ENCODE peak calls at places on chromosome 6, in eight cellular contexts. One of them, this sample, is unnamed.

GRCh38 chr6:45327956-45328522 is at the start of gene RUNX2:
- DNase-seq in AG04450: peak
- DNase-seq in H9: peak
- DNase-seq in effector memory CD8-positive, alpha-beta T cell: no peak
- DNase-seq in kidney glomerular epithelial cell: no peak
- DNase-seq in A673: peak
- DNase-seq in stomach: no peak
- DNase-seq in cardiac muscle cell: peak
- DNase-seq in this sample: no peak

GRCh38 chr6:137728386-137729349 is 138.4 kb upstream of the TNFAIP3 start:
- DNase-seq in AG04450: peak
- DNase-seq in cardiac muscle cell: no peak
- DNase-seq in A673: no peak
- DNase-seq in stomach: no peak
- DNase-seq in kidney glomerular epithelial cell: peak
- DNase-seq in effector memory CD8-positive, alpha-beta T cell: no peak
- DNase-seq in H9: no peak
- DNase-seq in this sample: peak

GRCh38 chr6:34370371-34370770 is 22.1 kb downstream of the NUDT3 start:
- DNase-seq in AG04450: no peak
- DNase-seq in stomach: no peak
- DNase-seq in H9: no peak
- DNase-seq in kidney glomerular epithelial cell: no peak
- DNase-seq in effector memory CD8-positive, alpha-beta T cell: no peak
- DNase-seq in cardiac muscle cell: no peak
- DNase-seq in A673: no peak
- DNase-seq in this sample: no peak

GRCh38 chr6:124073820-124074587 is 270.3 kb downstream of the NKAIN2 start:
- DNase-seq in H9: no peak
- DNase-seq in AG04450: no peak
- DNase-seq in stomach: no peak
- DNase-seq in effector memory CD8-positive, alpha-beta T cell: no peak
- DNase-seq in cardiac muscle cell: no peak
- DNase-seq in kidney glomerular epithelial cell: no peak
- DNase-seq in A673: no peak
- DNase-seq in this sample: no peak

GRCh38 chr6:53917464-53917842 is 122.6 kb downstream of the LRRC1 start:
- DNase-seq in effector memory CD8-positive, alpha-beta T cell: no peak
- DNase-seq in AG04450: no peak
- DNase-seq in cardiac muscle cell: no peak
- DNase-seq in kidney glomerular epithelial cell: no peak
- DNase-seq in H9: no peak
- DNase-seq in stomach: no peak
- DNase-seq in A673: no peak
- DNase-seq in this sample: no peak

GRCh38 chr6:111696814-111697213 is 91.1 kb upstream of the TRAF3IP2 start:
- DNase-seq in kidney glomerular epithelial cell: no peak
- DNase-seq in effector memory CD8-positive, alpha-beta T cell: no peak
- DNase-seq in AG04450: no peak
- DNase-seq in A673: no peak
- DNase-seq in cardiac muscle cell: no peak
- DNase-seq in stomach: peak
- DNase-seq in H9: no peak
- DNase-seq in this sample: no peak

GRCh38 chr6:2460216-2460734 is 214.9 kb upstream of the GMDS start:
- DNase-seq in effector memory CD8-positive, alpha-beta T cell: no peak
- DNase-seq in H9: no peak
- DNase-seq in cardiac muscle cell: no peak
- DNase-seq in stomach: no peak
- DNase-seq in AG04450: no peak
- DNase-seq in A673: no peak
- DNase-seq in kidney glomerular epithelial cell: peak
- DNase-seq in this sample: no peak

GRCh38 chr6:83592770-83593394 is 80.5 kb downstream of the PRSS35 start:
- DNase-seq in H9: peak
- DNase-seq in cardiac muscle cell: peak
- DNase-seq in stomach: no peak
- DNase-seq in effector memory CD8-positive, alpha-beta T cell: no peak
- DNase-seq in AG04450: no peak
- DNase-seq in kidney glomerular epithelial cell: peak
- DNase-seq in A673: peak
- DNase-seq in this sample: peak

GRCh38 chr6:89489078-89489477 is 56.1 kb downstream of the ANKRD6 start:
- DNase-seq in AG04450: no peak
- DNase-seq in A673: no peak
- DNase-seq in effector memory CD8-positive, alpha-beta T cell: no peak
- DNase-seq in kidney glomerular epithelial cell: no peak
- DNase-seq in stomach: no peak
- DNase-seq in H9: no peak
- DNase-seq in cardiac muscle cell: no peak
- DNase-seq in this sample: no peak

GRCh38 chr6:18680842-18681241 is 293.7 kb downstream of the RNF144B start:
- DNase-seq in A673: no peak
- DNase-seq in H9: no peak
- DNase-seq in AG04450: no peak
- DNase-seq in cardiac muscle cell: no peak
- DNase-seq in effector memory CD8-positive, alpha-beta T cell: no peak
- DNase-seq in stomach: no peak
- DNase-seq in kidney glomerular epithelial cell: no peak
- DNase-seq in this sample: peak

GRCh38 chr6:100099189-100100074 is 105.4 kb upstream of the MCHR2 start:
- DNase-seq in stomach: no peak
- DNase-seq in kidney glomerular epithelial cell: peak
- DNase-seq in A673: peak
- DNase-seq in effector memory CD8-positive, alpha-beta T cell: no peak
- DNase-seq in H9: no peak
- DNase-seq in cardiac muscle cell: peak
- DNase-seq in AG04450: no peak
- DNase-seq in this sample: peak

GRCh38 chr6:31707701-31708100 is 1.0 kb downstream of the LY6G6F start:
- DNase-seq in stomach: no peak
- DNase-seq in A673: no peak
- DNase-seq in cardiac muscle cell: no peak
- DNase-seq in kidney glomerular epithelial cell: no peak
- DNase-seq in effector memory CD8-positive, alpha-beta T cell: no peak
- DNase-seq in H9: no peak
- DNase-seq in AG04450: no peak
- DNase-seq in this sample: no peak

GRCh38 chr6:158808918-158809678 is 10.1 kb downstream of the EZR start:
- DNase-seq in stomach: peak
- DNase-seq in AG04450: no peak
- DNase-seq in effector memory CD8-positive, alpha-beta T cell: peak
- DNase-seq in cardiac muscle cell: no peak
- DNase-seq in kidney glomerular epithelial cell: peak
- DNase-seq in H9: no peak
- DNase-seq in A673: no peak
- DNase-seq in this sample: peak

GRCh38 chr6:11414564-11414963 is 123.0 kb upstream of the TMEM170B start:
- DNase-seq in A673: no peak
- DNase-seq in effector memory CD8-positive, alpha-beta T cell: peak
- DNase-seq in stomach: no peak
- DNase-seq in cardiac muscle cell: no peak
- DNase-seq in kidney glomerular epithelial cell: peak
- DNase-seq in AG04450: no peak
- DNase-seq in H9: peak
- DNase-seq in this sample: no peak

GRCh38 chr6:142372348-142372747 is 70.5 kb downstream of the ADGRG6 start:
- DNase-seq in effector memory CD8-positive, alpha-beta T cell: no peak
- DNase-seq in A673: no peak
- DNase-seq in cardiac muscle cell: no peak
- DNase-seq in H9: no peak
- DNase-seq in stomach: no peak
- DNase-seq in AG04450: no peak
- DNase-seq in kidney glomerular epithelial cell: peak
- DNase-seq in this sample: no peak

GRCh38 chr6:10419749-10420545 is 5.1 kb upstream of the TFAP2A start:
- DNase-seq in AG04450: no peak
- DNase-seq in H9: no peak
- DNase-seq in kidney glomerular epithelial cell: no peak
- DNase-seq in stomach: no peak
- DNase-seq in cardiac muscle cell: no peak
- DNase-seq in effector memory CD8-positive, alpha-beta T cell: no peak
- DNase-seq in A673: no peak
- DNase-seq in this sample: no peak

GRCh38 chr6:116969211-116969863 is 92.3 kb downstream of the RFX6 start:
- DNase-seq in kidney glomerular epithelial cell: peak
- DNase-seq in effector memory CD8-positive, alpha-beta T cell: no peak
- DNase-seq in cardiac muscle cell: peak
- DNase-seq in AG04450: peak
- DNase-seq in A673: peak
- DNase-seq in H9: no peak
- DNase-seq in stomach: peak
- DNase-seq in this sample: peak

GRCh38 chr6:15441215-15441868 is 195.5 kb downstream of the JARID2 start:
- DNase-seq in H9: peak
- DNase-seq in kidney glomerular epithelial cell: peak
- DNase-seq in A673: peak
- DNase-seq in stomach: no peak
- DNase-seq in AG04450: no peak
- DNase-seq in cardiac muscle cell: peak
- DNase-seq in effector memory CD8-positive, alpha-beta T cell: peak
- DNase-seq in this sample: peak

GRCh38 chr6:111628117-111628866 is 22.6 kb upstream of the TRAF3IP2 start:
- DNase-seq in effector memory CD8-positive, alpha-beta T cell: no peak
- DNase-seq in A673: no peak
- DNase-seq in kidney glomerular epithelial cell: no peak
- DNase-seq in AG04450: no peak
- DNase-seq in H9: no peak
- DNase-seq in stomach: no peak
- DNase-seq in cardiac muscle cell: no peak
- DNase-seq in this sample: no peak

GRCh38 chr6:149235130-149235561 is 82.4 kb upstream of the TAB2 start:
- DNase-seq in A673: peak
- DNase-seq in AG04450: no peak
- DNase-seq in stomach: no peak
- DNase-seq in cardiac muscle cell: no peak
- DNase-seq in effector memory CD8-positive, alpha-beta T cell: no peak
- DNase-seq in H9: no peak
- DNase-seq in kidney glomerular epithelial cell: peak
- DNase-seq in this sample: peak

GRCh38 chr6:148445116-148445515 is 102.5 kb downstream of the SASH1 start:
- DNase-seq in AG04450: no peak
- DNase-seq in effector memory CD8-positive, alpha-beta T cell: no peak
- DNase-seq in A673: no peak
- DNase-seq in cardiac muscle cell: no peak
- DNase-seq in stomach: no peak
- DNase-seq in H9: no peak
- DNase-seq in kidney glomerular epithelial cell: no peak
- DNase-seq in this sample: no peak

GRCh38 chr6:146358341-146359046 is 185.1 kb upstream of the RAB32 start:
- DNase-seq in A673: peak
- DNase-seq in stomach: no peak
- DNase-seq in H9: no peak
- DNase-seq in kidney glomerular epithelial cell: no peak
- DNase-seq in AG04450: no peak
- DNase-seq in effector memory CD8-positive, alpha-beta T cell: no peak
- DNase-seq in cardiac muscle cell: peak
- DNase-seq in this sample: no peak

GRCh38 chr6:73562557-73562956 is 41.7 kb upstream of the EEF1A1 start:
- DNase-seq in effector memory CD8-positive, alpha-beta T cell: no peak
- DNase-seq in H9: no peak
- DNase-seq in kidney glomerular epithelial cell: no peak
- DNase-seq in AG04450: no peak
- DNase-seq in stomach: no peak
- DNase-seq in A673: no peak
- DNase-seq in cardiac muscle cell: no peak
- DNase-seq in this sample: no peak

GRCh38 chr6:158213925-158214674 is 46.0 kb downstream of the GTF2H5 start:
- DNase-seq in cardiac muscle cell: peak
- DNase-seq in A673: peak
- DNase-seq in effector memory CD8-positive, alpha-beta T cell: peak
- DNase-seq in kidney glomerular epithelial cell: peak
- DNase-seq in stomach: peak
- DNase-seq in AG04450: peak
- DNase-seq in H9: peak
- DNase-seq in this sample: peak

This sample was measured in HAP-1.